ENCODE peak calls at places on chromosomes 6 and 20, in six cellular contexts. E is AG08396, A is skeletal muscle cell, N is fibroblast of lung, Z is transverse colon, T is NCI-H1930. K is an unnamed sample.

GRCh38 chr20:48805286-48805685 is 22.5 kb downstream of the PREX1 start:
- DNase-seq in T (no peak), A (no peak), E (no peak), N (no peak), Z (no peak), K (no peak)

GRCh38 chr20:57882451-57883161 is 172.8 kb upstream of the PMEPA1 start:
- DNase-seq in T (no peak), E (no peak), Z (peak), N (peak), A (no peak), K (no peak)

GRCh38 chr6:53199765-53200164 is 51.1 kb upstream of the GCM1 start:
- DNase-seq in Z (no peak), E (no peak), N (no peak), A (no peak), T (no peak), K (no peak)

GRCh38 chr6:122651604-122652003 is 41.4 kb downstream of the PKIB start:
- DNase-seq in E (no peak), N (peak), T (no peak), Z (no peak), A (no peak), K (no peak)

GRCh38 chr20:17890330-17890729 is 78.3 kb downstream of the SNX5 start:
- DNase-seq in Z (no peak), N (no peak), T (no peak), A (no peak), E (no peak), K (no peak)

GRCh38 chr6:45494734-45495133 is 117.0 kb upstream of the SUPT3H start:
- DNase-seq in T (no peak), Z (no peak), A (no peak), N (no peak), E (no peak), K (no peak)

GRCh38 chr6:24599179-24599578 is 46.8 kb downstream of the KIAA0319 start:
- DNase-seq in A (no peak), E (no peak), N (no peak), T (no peak), Z (no peak), K (no peak)

GRCh38 chr6:113427617-113428016 is 429.5 kb upstream of the MARCKS start:
- DNase-seq in N (no peak), E (no peak), T (no peak), A (no peak), Z (no peak), K (no peak)

GRCh38 chr20:62914970-62915457 is 11.3 kb downstream of the DIDO1 start:
- DNase-seq in A (no peak), E (peak), Z (no peak), N (peak), T (no peak), K (no peak)

GRCh38 chr6:39484276-39484675 is 161.8 kb upstream of the KCNK16 start:
- DNase-seq in E (no peak), Z (no peak), N (no peak), A (no peak), T (no peak), K (no peak)

GRCh38 chr6:131867744-131868143 is 59.9 kb downstream of the ENPP1 start:
- DNase-seq in A (no peak), N (peak), E (peak), Z (no peak), T (no peak), K (no peak)

GRCh38 chr20:38386852-38387251 is 40.6 kb downstream of the LBP start:
- DNase-seq in N (no peak), E (no peak), T (no peak), Z (no peak), A (no peak), K (no peak)

GRCh38 chr6:166988674-166989201 is 10.5 kb upstream of the CEP43 start:
- DNase-seq in A (no peak), E (no peak), N (peak), Z (no peak), T (no peak), K (no peak)

GRCh38 chr6:21808045-21808470 is 214.5 kb downstream of the SOX4 start:
- DNase-seq in N (peak), Z (no peak), E (peak), T (no peak), A (peak), K (peak)

GRCh38 chr20:13037727-13038126 is 29.0 kb downstream of the SPTLC3 start:
- DNase-seq in E (peak), N (no peak), T (no peak), A (no peak), Z (no peak), K (no peak)

GRCh38 chr20:49513009-49513408 is 30.5 kb upstream of the KCNB1 start:
- DNase-seq in T (no peak), N (no peak), Z (no peak), E (no peak), A (no peak), K (no peak)

GRCh38 chr6:96907498-96907897 is 9.8 kb upstream of the NDUFAF4 start:
- DNase-seq in N (peak), T (no peak), Z (no peak), E (no peak), A (peak), K (no peak)

GRCh38 chr20:25863536-25864325 is 167.1 kb upstream of the ZNF337 start:
- DNase-seq in A (no peak), Z (no peak), T (no peak), N (no peak), E (no peak), K (no peak)

GRCh38 chr6:36979343-36979742 is 6.7 kb downstream of the MTCH1 start:
- DNase-seq in A (peak), T (no peak), N (peak), Z (peak), E (peak), K (no peak)

GRCh38 chr6:43990275-43990626 is 137.0 kb downstream of the MRPL14 start:
- DNase-seq in Z (no peak), A (no peak), N (peak), T (no peak), E (no peak), K (no peak)

GRCh38 chr6:35710241-35710847 is 21.6 kb upstream of the FKBP5 start:
- DNase-seq in E (no peak), N (no peak), Z (no peak), T (no peak), A (no peak), K (no peak)

GRCh38 chr6:127976796-127977195 is 75.9 kb upstream of the THEMIS start:
- DNase-seq in Z (no peak), T (no peak), A (no peak), E (no peak), N (no peak), K (no peak)

GRCh38 chr6:121867095-121867494 is 431.6 kb downstream of the GJA1 start:
- DNase-seq in N (peak), A (no peak), T (no peak), E (no peak), Z (no peak), K (no peak)

GRCh38 chr20:25306991-25307903 is 59.4 kb downstream of the PYGB start:
- DNase-seq in E (no peak), T (no peak), Z (no peak), N (no peak), A (no peak), K (no peak)

GRCh38 chr6:111469543-111469942 is 13.5 kb downstream of the REV3L start:
- DNase-seq in Z (no peak), E (no peak), N (no peak), T (no peak), A (no peak), K (no peak)

GRCh38 chr6:148128014-148128730 is 214.5 kb upstream of the SASH1 start:
- DNase-seq in E (no peak), A (no peak), Z (no peak), N (no peak), T (no peak), K (no peak)

GRCh38 chr6:111997078-111997862 is 56.6 kb upstream of the CCN6 start:
- DNase-seq in A (no peak), T (peak), Z (peak), E (peak), N (peak), K (no peak)

GRCh38 chr6:142913511-142914047 is 31.4 kb downstream of the HIVEP2 start:
- DNase-seq in T (no peak), Z (peak), A (no peak), E (no peak), N (no peak), K (no peak)

GRCh38 chr20:9989066-9989724 is 45.6 kb upstream of the ANKEF1 start:
- DNase-seq in Z (no peak), A (peak), T (no peak), N (peak), E (peak), K (peak)

GRCh38 chr6:127641905-127642304 is 64.9 kb downstream of the C6orf58 start:
- DNase-seq in T (no peak), A (no peak), E (peak), Z (no peak), N (peak), K (peak)

GRCh38 chr6:142378138-142378875 is 76.5 kb downstream of the ADGRG6 start:
- DNase-seq in N (peak), A (peak), Z (no peak), E (no peak), T (no peak), K (peak)

GRCh38 chr6:134195985-134196384 is 121.9 kb downstream of the SGK1 start:
- DNase-seq in N (no peak), E (no peak), A (no peak), Z (no peak), T (no peak), K (no peak)

K was measured in non-pigmented ciliary epithelial cell.